ENCODE peak calls at places on chromosomes 16 and 17, in four cellular contexts. J is K562, Z is HepG2, U is HEK293T. N is an unnamed sample.

GRCh38 chr16:1749152-1750117 is 21.9 kb downstream of the NME3 start:
- DNase-seq in J (no peak), Z (no peak), U (no peak), N (no peak)

GRCh38 chr16:84957792-84958191 is 53.5 kb downstream of the ZDHHC7 start:
- DNase-seq in J (peak), Z (no peak), U (no peak), N (no peak)

GRCh38 chr17:55751720-55752250 is 934 bp downstream of the PCTP start:
- DNase-seq in J (no peak), Z (no peak), U (no peak), N (no peak)

GRCh38 chr16:24980077-24980793 is 34.9 kb downstream of the ARHGAP17 start:
- DNase-seq in J (no peak), Z (no peak), U (no peak), N (peak)

GRCh38 chr16:2609827-2610470 is 72.1 kb downstream of the PDPK1 start:
- DNase-seq in J (no peak), Z (no peak), U (no peak), N (no peak)

GRCh38 chr17:20191066-20191465 is 181.9 kb downstream of the SPECC1 start:
- DNase-seq in J (no peak), Z (no peak), U (no peak), N (no peak)

GRCh38 chr17:43031666-43032065 is 6.6 kb downstream of the RND2 start:
- DNase-seq in J (no peak), Z (no peak), U (no peak), N (no peak)

GRCh38 chr17:1787301-1787902 is 25.5 kb downstream of the SERPINF1 start:
- DNase-seq in J (no peak), Z (peak), U (peak), N (no peak)

GRCh38 chr16:6428861-6429260 is 903.8 kb upstream of the RBFOX1 start:
- DNase-seq in J (no peak), Z (no peak), U (no peak), N (no peak)

GRCh38 chr16:3023415-3023668 is 400 bp downstream of the HCFC1R1 start:
- DNase-seq in J (peak), Z (no peak), U (no peak), N (no peak)

GRCh38 chr16:2867661-2867986 is 9.7 kb upstream of the PRSS22 start:
- DNase-seq in J (no peak), Z (no peak), U (no peak), N (no peak)

GRCh38 chr16:27972500-27972899 is 91.0 kb downstream of the GSG1L start:
- DNase-seq in J (peak), Z (peak), U (peak), N (peak)

GRCh38 chr16:17567455-17567854 is 96.7 kb upstream of the XYLT1 start:
- DNase-seq in J (no peak), Z (no peak), U (no peak), N (no peak)

GRCh38 chr17:42566873-42567573 is at the start of gene MLX:
- DNase-seq in J (peak), Z (peak), U (peak), N (peak)

GRCh38 chr17:2011421-2012371 is 13.4 kb downstream of the RTN4RL1 start:
- DNase-seq in J (no peak), Z (no peak), U (no peak), N (no peak)

GRCh38 chr16:31093132-31093703 is 1.4 kb downstream of the VKORC1 start:
- DNase-seq in J (peak), Z (peak), U (peak), N (no peak)

GRCh38 chr16:85359147-85359822 is 247.0 kb upstream of the CIBAR2 start:
- DNase-seq in J (peak), Z (no peak), U (no peak), N (no peak)

GRCh38 chr17:65434251-65434650 is 127.2 kb downstream of the AXIN2 start:
- DNase-seq in J (no peak), Z (no peak), U (no peak), N (no peak)

GRCh38 chr17:17032131-17032692 is 10.0 kb upstream of the MPRIP start:
- DNase-seq in J (no peak), Z (peak), U (no peak), N (no peak)
- TF ChIP-seq TARDBP in J (no peak), Z (no peak), U (no peak), N (no peak)

GRCh38 chr16:88914750-88915368 is 48.4 kb upstream of the PABPN1L start:
- DNase-seq in J (no peak), Z (no peak), U (no peak), N (no peak)
- TF ChIP-seq TARDBP in J (no peak), Z (no peak), U (no peak), N (no peak)

GRCh38 chr17:81553616-81554181 is 1.5 kb upstream of the FAAP100 start:
- DNase-seq in J (no peak), Z (no peak), U (no peak), N (peak)

GRCh38 chr17:81558115-81558468 is 5.9 kb upstream of the FAAP100 start:
- DNase-seq in J (no peak), Z (no peak), U (no peak), N (no peak)

GRCh38 chr17:81557276-81558114 is 5.3 kb upstream of the FAAP100 start:
- DNase-seq in J (no peak), Z (no peak), U (no peak), N (no peak)

GRCh38 chr17:81556863-81557262 is 4.7 kb upstream of the FAAP100 start:
- DNase-seq in J (no peak), Z (no peak), U (no peak), N (no peak)

GRCh38 chr17:81556175-81556691 is 4.1 kb upstream of the FAAP100 start:
- DNase-seq in J (no peak), Z (peak), U (no peak), N (no peak)
- TF ChIP-seq TARDBP in J (no peak), Z (no peak), U (no peak), N (no peak)

GRCh38 chr16:16133943-16134604 is 89.2 kb downstream of the ABCC6 start:
- DNase-seq in J (no peak), Z (no peak), U (no peak), N (no peak)
- TF ChIP-seq TARDBP in J (no peak), Z (no peak), U (no peak), N (no peak)

DNA sequence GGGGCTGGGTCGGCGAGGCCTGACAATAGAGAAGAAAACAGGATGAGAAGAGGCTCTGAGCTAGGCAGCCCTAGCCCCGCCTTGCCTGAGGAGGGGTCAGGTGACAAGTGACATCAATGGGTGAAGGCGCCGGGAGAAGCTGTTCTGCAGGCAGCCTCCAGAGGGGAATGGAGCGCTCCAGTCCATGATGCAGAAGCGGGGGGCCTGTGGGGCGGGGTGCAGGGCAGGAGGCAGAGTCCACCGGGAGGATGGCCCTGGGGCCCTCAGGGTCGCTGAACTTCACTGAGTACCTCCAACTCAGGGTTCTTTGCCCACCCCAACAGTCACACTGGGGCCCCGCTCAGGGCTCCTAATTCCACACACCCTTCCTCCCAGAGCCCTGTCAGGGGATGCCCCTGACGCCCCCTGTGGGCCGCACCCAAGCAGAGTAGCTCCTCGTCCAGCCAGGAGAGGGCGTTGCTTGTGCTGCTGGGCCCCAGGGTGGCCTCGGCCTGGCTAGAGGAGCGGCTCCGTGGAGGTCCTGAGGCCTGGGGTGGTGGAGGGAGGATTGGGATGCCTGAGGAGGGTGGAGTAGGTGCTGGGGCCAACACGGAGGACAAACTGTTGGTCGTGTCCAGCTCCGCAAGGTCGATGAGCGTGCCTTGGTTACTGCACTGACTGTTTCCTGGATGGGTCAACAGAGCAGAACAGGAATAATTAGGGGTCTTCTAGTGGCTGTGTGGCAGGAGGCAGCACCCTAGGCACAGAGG is 20.8 kb downstream of the GGA3 start:
- DNase-seq in J (peak), Z (peak), U (peak), N (no peak)
- TF ChIP-seq TARDBP in J (no peak), Z (no peak), U (no peak), N (no peak)

DNA sequence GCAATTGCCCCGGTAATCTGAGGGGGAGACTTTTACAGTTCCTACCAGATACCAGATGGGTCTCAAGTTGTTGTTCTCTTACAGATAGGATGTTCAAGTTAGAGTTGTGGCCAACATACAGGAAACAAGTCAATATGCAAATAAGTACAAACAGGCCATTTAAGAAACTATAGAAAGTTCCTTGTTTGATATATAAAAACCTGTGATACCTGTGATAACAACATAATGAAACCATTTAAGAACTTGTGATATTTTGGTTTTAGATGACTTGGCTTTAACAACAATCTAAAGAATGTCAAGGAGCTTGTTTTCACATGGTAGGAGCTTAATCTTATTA is 16.8 kb downstream of the CDR2 start:
- DNase-seq in J (no peak), Z (no peak), U (no peak), N (no peak)
- TF ChIP-seq TARDBP in J (no peak), Z (no peak), U (no peak), N (no peak)

DNA sequence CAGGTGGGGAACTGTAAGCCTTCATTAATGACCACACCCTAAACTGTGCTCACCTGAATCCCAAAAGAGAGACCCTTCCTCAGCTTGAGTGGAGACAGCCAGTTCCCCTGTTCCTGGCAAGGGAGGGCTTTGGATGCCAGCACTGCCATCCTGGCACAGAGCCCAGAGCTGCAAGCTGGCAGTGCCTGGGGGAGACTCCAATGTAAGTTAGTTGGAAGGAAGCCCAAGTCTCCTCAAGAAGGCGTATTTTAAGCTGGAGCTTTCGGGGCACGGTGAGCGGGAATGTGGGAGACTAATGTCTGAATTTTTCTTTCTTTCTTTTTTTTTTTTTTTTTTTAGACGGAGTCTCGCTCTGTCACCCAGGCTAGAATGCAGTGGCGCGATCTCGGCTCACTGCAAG is 4.7 kb downstream of the CDC42EP4 start:
- DNase-seq in J (no peak), Z (no peak), U (no peak), N (no peak)
- TF ChIP-seq TARDBP in J (no peak), Z (no peak), U (no peak), N (no peak)

DNA sequence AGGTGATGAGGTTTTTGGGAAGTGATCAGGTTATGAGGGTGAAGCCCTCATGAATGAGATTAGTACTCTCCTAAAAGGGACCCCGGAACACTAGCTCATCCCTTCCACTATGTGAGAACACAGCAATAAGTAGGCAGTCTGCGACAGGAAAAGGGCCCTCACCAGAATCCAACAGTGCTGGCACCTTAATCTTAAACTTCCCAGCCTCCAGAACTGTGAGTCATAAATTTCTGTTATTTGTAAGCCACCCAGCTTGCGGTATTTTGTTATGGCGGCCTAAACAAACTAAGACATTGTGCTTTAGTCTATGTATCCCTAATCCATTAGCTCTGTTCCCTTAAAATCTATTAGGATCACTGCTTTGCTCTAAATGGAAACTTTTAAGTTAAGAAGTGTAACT is 8.5 kb downstream of the SLFN12 start:
- DNase-seq in J (no peak), Z (no peak), U (no peak), N (no peak)
- TF ChIP-seq TARDBP in J (no peak), Z (no peak), U (no peak), N (no peak)

GRCh38 chr17:8710766-8711165 is 33.9 kb downstream of the CCDC42 start:
- DNase-seq in J (no peak), Z (no peak), U (no peak), N (no peak)

GRCh38 chr17:8711291-8711690 is 33.3 kb downstream of the CCDC42 start:
- DNase-seq in J (no peak), Z (no peak), U (no peak), N (no peak)

GRCh38 chr17:8707232-8707590 is 37.4 kb downstream of the CCDC42 start:
- DNase-seq in J (no peak), Z (no peak), U (no peak), N (no peak)

GRCh38 chr17:8707591-8708453 is 36.8 kb downstream of the CCDC42 start:
- DNase-seq in J (no peak), Z (peak), U (no peak), N (no peak)

GRCh38 chr17:8709006-8709405 is 35.6 kb downstream of the CCDC42 start:
- DNase-seq in J (no peak), Z (no peak), U (no peak), N (no peak)
- TF ChIP-seq TARDBP in J (no peak), Z (no peak), U (no peak), N (no peak)